ENCODE peak calls at places on chromosomes 1 and 21, in five cellular contexts. U, Q, X, L and B are unnamed samples.

GRCh38 chr1:31647106-31647505 is 2.4 kb upstream of the PEF1 start:
- DNase-seq in Q (peak), L (no peak), X (no peak), U (no peak), B (peak)

GRCh38 chr21:42535602-42536171 is 22.0 kb downstream of the SLC37A1 start:
- DNase-seq in U (no peak), L (no peak), X (no peak), Q (no peak), B (no peak)

GRCh38 chr21:39127506-39127905 is 55.7 kb downstream of the PSMG1 start:
- DNase-seq in U (no peak), L (no peak), Q (peak), X (peak), B (no peak)

GRCh38 chr1:222018051-222018450 is 276.2 kb upstream of the DUSP10 start:
- DNase-seq in Q (no peak), X (no peak), L (no peak), U (no peak), B (no peak)

GRCh38 chr1:25549273-25550154 is 6.1 kb downstream of the LDLRAP1 start:
- DNase-seq in L (peak), X (no peak), Q (no peak), U (peak), B (peak)

GRCh38 chr1:245939756-245940345 is 567.2 kb downstream of the SMYD3 start:
- DNase-seq in Q (no peak), L (no peak), U (no peak), X (peak), B (no peak)

GRCh38 chr1:219990782-219991510 is 55.4 kb downstream of the EPRS1 start:
- DNase-seq in U (peak), X (peak), Q (peak), L (no peak), B (peak)

GRCh38 chr1:60388092-60388987 is 314.8 kb upstream of the C1orf87 start:
- DNase-seq in U (no peak), L (no peak), X (no peak), Q (peak), B (peak)

GRCh38 chr1:241972703-241973375 is 15.3 kb downstream of the BECN2 start:
- DNase-seq in L (no peak), X (peak), U (no peak), Q (peak), B (peak)

GRCh38 chr1:108560430-108561144 is 687 bp downstream of the EEIG2 start:
- DNase-seq in U (peak), Q (peak), X (peak), L (peak), B (peak)

GRCh38 chr21:46127239-46128105 is 27.9 kb downstream of the FTCD start:
- DNase-seq in Q (no peak), X (no peak), U (no peak), L (peak), B (no peak)

GRCh38 chr1:103180660-103181059 is 72.3 kb upstream of the COL11A1 start:
- DNase-seq in X (no peak), U (no peak), Q (peak), L (no peak), B (peak)

GRCh38 chr1:12745992-12746323 is at the start of gene CFAP107:
- DNase-seq in Q (peak), U (no peak), L (peak), X (peak), B (no peak)

GRCh38 chr1:28860332-28861073 is 48.5 kb downstream of the OPRD1 start:
- DNase-seq in X (no peak), L (no peak), Q (no peak), U (peak), B (peak)

GRCh38 chr1:108962681-108963051 is 618 bp downstream of the CLCC1 start:
- DNase-seq in U (no peak), X (peak), L (peak), Q (no peak), B (no peak)

GRCh38 chr1:11680270-11681070 is 478 bp downstream of the MAD2L2 start:
- DNase-seq in Q (peak), L (no peak), X (peak), U (no peak), B (no peak)

GRCh38 chr1:150763018-150763417 is 2.6 kb downstream of the CTSS start:
- DNase-seq in X (no peak), U (no peak), Q (no peak), L (no peak), B (no peak)

GRCh38 chr1:227793948-227794812 is 21.3 kb upstream of the PRSS38 start:
- DNase-seq in X (peak), U (no peak), L (no peak), Q (peak), B (peak)

GRCh38 chr1:205214756-205215155 is 3.3 kb upstream of the DSTYK start:
- DNase-seq in Q (no peak), L (no peak), U (no peak), X (no peak), B (no peak)

GRCh38 chr1:179384027-179384426 is 18.3 kb downstream of the AXDND1 start:
- DNase-seq in Q (no peak), U (no peak), X (no peak), L (no peak), B (no peak)

GRCh38 chr1:242839101-242839500 is 314.6 kb upstream of the PLD5 start:
- DNase-seq in X (no peak), U (no peak), L (no peak), Q (no peak), B (no peak)